ENCODE peak calls at places on chromosomes 4 and X, in eight cellular contexts. L, D, J, Q, T, U, I and G are unnamed samples.

GRCh38 chr4:107683873-107684272 is 36.2 kb downstream of the PAPSS1 start:
- DNase-seq in L (no peak), Q (no peak), I (no peak), T (no peak), J (no peak), D (no peak), U (peak; percentile 68), G (no peak)

GRCh38 chr4:29970626-29971025 is 749.5 kb upstream of the PCDH7 start:
- DNase-seq in L (no peak), T (no peak), U (peak; percentile 60), D (no peak), I (no peak), J (no peak), Q (no peak), G (no peak)

GRCh38 chr4:174214102-174214878 is 69.2 kb downstream of the FBXO8 start:
- DNase-seq in I (no peak), U (no peak), Q (no peak), T (no peak), L (no peak), D (no peak), J (no peak), G (no peak)

GRCh38 chr4:43339435-43339834 is 446.9 kb downstream of the GRXCR1 start:
- DNase-seq in Q (no peak), J (no peak), T (no peak), I (no peak), L (no peak), U (no peak), D (peak; percentile 69), G (no peak)

GRCh38 chrX:66163849-66164401 is at the start of gene HEPH:
- DNase-seq in I (no peak), U (no peak), T (no peak), Q (no peak), D (peak; percentile 3), L (no peak), J (no peak), G (no peak)

GRCh38 chr4:79050521-79050880 is 111.3 kb upstream of the PAQR3 start:
- DNase-seq in U (no peak), L (peak; percentile 29), J (no peak), Q (no peak), D (no peak), I (peak; percentile 35), T (peak; percentile 55), G (peak; percentile 90)

GRCh38 chrX:140764401-140764919 is 54.9 kb downstream of the LINC00632 start:
- DNase-seq in U (peak; percentile 26), L (no peak), Q (no peak), D (peak; percentile 41), T (peak; percentile 84), J (peak; percentile 39), I (no peak), G (no peak)

GRCh38 chr4:104966349-104967033 is 180.2 kb upstream of the TET2 start:
- DNase-seq in T (no peak), I (no peak), D (no peak), Q (no peak), L (no peak), J (no peak), U (peak; percentile 80), G (no peak)

GRCh38 chrX:9873952-9874351 is 87.7 kb downstream of the SHROOM2 start:
- DNase-seq in L (no peak), J (peak; percentile 55), D (peak; percentile 40), U (peak; percentile 67), Q (no peak), T (no peak), I (peak; percentile 17), G (peak; percentile 7)

GRCh38 chr4:20327808-20328207 is 76.1 kb downstream of the SLIT2 start:
- DNase-seq in L (no peak), I (no peak), J (no peak), Q (no peak), U (no peak), D (no peak), T (no peak), G (no peak)

GRCh38 chr4:150126201-150126879 is 48.1 kb downstream of the DCLK2 start:
- DNase-seq in U (no peak), L (no peak), T (no peak), D (peak; percentile 74), J (no peak), I (no peak), Q (no peak), G (no peak)

GRCh38 chr4:149293233-149293632 is 522.4 kb downstream of the IQCM start:
- DNase-seq in I (no peak), J (no peak), U (no peak), T (no peak), Q (no peak), D (no peak), L (no peak), G (no peak)

GRCh38 chr4:97432551-97432950 is 710.7 kb downstream of the STPG2 start:
- DNase-seq in Q (no peak), D (no peak), J (no peak), T (no peak), L (no peak), U (no peak), I (no peak), G (no peak)

GRCh38 chr4:7156273-7157139 is 35.8 kb upstream of the SORCS2 start:
- DNase-seq in D (peak; percentile 60), Q (peak; percentile 11), T (no peak), J (peak; percentile 1), L (no peak), I (no peak), U (peak; percentile 29), G (no peak)

GRCh38 chr4:107854326-107855030 is 29.7 kb downstream of the SGMS2 start:
- DNase-seq in D (no peak), T (no peak), L (no peak), U (no peak), J (no peak), I (no peak), Q (no peak), G (no peak)

GRCh38 chr4:180057891-180058643 is 2185.1 kb upstream of the TENM3 start:
- DNase-seq in J (peak; percentile 43), U (no peak), I (peak; percentile 19), Q (no peak), D (peak; percentile 12), L (no peak), T (peak; percentile 75), G (no peak)

GRCh38 chr4:170529760-170530440 is 440.1 kb upstream of the AADAT start:
- DNase-seq in Q (no peak), J (no peak), I (no peak), L (no peak), T (no peak), D (peak; percentile 49), U (no peak), G (no peak)

GRCh38 chr4:43496188-43496587 is 603.7 kb downstream of the GRXCR1 start:
- DNase-seq in T (no peak), D (peak; percentile 17), Q (no peak), U (no peak), J (no peak), L (no peak), I (no peak), G (no peak)

GRCh38 chr4:174136013-174136412 is 147.5 kb downstream of the FBXO8 start:
- DNase-seq in D (no peak), J (no peak), I (no peak), T (no peak), Q (no peak), U (peak; percentile 1), L (no peak), G (no peak)

GRCh38 chr4:145061325-145061920 is 36.6 kb downstream of the ANAPC10 start:
- DNase-seq in Q (no peak), J (no peak), I (peak; percentile 14), L (no peak), T (no peak), U (peak; percentile 49), D (peak; percentile 82), G (peak; percentile 16)

GRCh38 chr4:99826016-99826415 is 9.4 kb downstream of the DAPP1 start:
- DNase-seq in D (no peak), L (no peak), T (no peak), Q (no peak), J (no peak), I (no peak), U (no peak), G (no peak)

GRCh38 chr4:107265859-107266258 is 229.7 kb upstream of the DKK2 start:
- DNase-seq in Q (no peak), J (no peak), U (no peak), D (no peak), L (no peak), I (no peak), T (no peak), G (no peak)

GRCh38 chr4:122914292-122914904 is 8.0 kb downstream of the NUDT6 start:
- DNase-seq in I (no peak), U (peak; percentile 65), J (no peak), T (no peak), L (no peak), D (peak; percentile 68), Q (no peak), G (no peak)